ENCODE peak calls at places on chromosomes 1 and 21, in ten cellular contexts. M is cardiac fibroblast; O is suprapubic skin; P is HS-5; N is stimulated activated CD8-positive, alpha-beta memory T cell treated with anti-CD3 and anti-CD28 coated beads, Interleukin-4, amount 100 ng/mL, for 4 hours; V is GM23248; W is neural crest cell; T is RWPE2; K is stimulated activated naive CD4-positive, alpha-beta T cell treated with Interleukin-2 at 50 U/mL for 16 hours; B is stimulated activated CD4-positive, alpha-beta T cell treated with anti-CD3 and anti-CD28 coated beads, Interleukin-4, amount 100 ng/mL, for 48 hours. C is an unnamed sample.

GRCh38 chr1:194829492-194829891 is 1643.1 kb upstream of the B3GALT2 start:
- DNase-seq in M (no peak), O (no peak), P (peak), N (no peak), V (no peak), W (no peak), T (no peak), K (no peak), B (no peak), C (no peak)

GRCh38 chr1:170927955-170928850 is 7.1 kb upstream of the MROH9 start:
- DNase-seq in M (peak), O (no peak), P (no peak), N (no peak), V (peak), W (no peak), T (no peak), K (no peak), B (no peak), C (no peak)

GRCh38 chr1:46549697-46550681 is 1.5 kb downstream of the KNCN start:
- DNase-seq in M (peak), O (no peak), P (no peak), N (peak), V (peak), W (peak), T (peak), K (peak), B (no peak), C (no peak)

GRCh38 chr1:187509091-187509490 is 680.3 kb downstream of the PLA2G4A start:
- DNase-seq in M (no peak), O (no peak), P (no peak), N (no peak), V (peak), W (no peak), T (no peak), K (no peak), B (no peak), C (no peak)

GRCh38 chr1:2866415-2867086 is 65.1 kb upstream of the TTC34 start:
- DNase-seq in M (no peak), O (no peak), P (no peak), N (no peak), V (no peak), W (no peak), T (no peak), K (no peak), B (no peak), C (no peak)

GRCh38 chr1:109783436-109783835 is 19.7 kb upstream of the EPS8L3 start:
- DNase-seq in M (peak), O (no peak), P (peak), N (no peak), V (peak), W (no peak), T (peak), K (no peak), B (no peak), C (no peak)

GRCh38 chr1:2443285-2444137 is 31.1 kb upstream of the PEX10 start:
- DNase-seq in M (no peak), O (no peak), P (no peak), N (no peak), V (no peak), W (peak), T (no peak), K (no peak), B (no peak), C (no peak)

GRCh38 chr1:48870596-48870995 is 93.9 kb upstream of the BEND5 start:
- DNase-seq in M (peak), O (no peak), P (no peak), N (no peak), V (peak), W (peak), T (no peak), K (no peak), B (no peak), C (no peak)

GRCh38 chr1:214678386-214678785 is 75.4 kb downstream of the CENPF start:
- DNase-seq in M (peak), O (no peak), P (no peak), N (no peak), V (no peak), W (no peak), T (no peak), K (no peak), B (no peak), C (no peak)

GRCh38 chr1:221574529-221574928 is 167.4 kb downstream of the DUSP10 start:
- DNase-seq in M (no peak), O (no peak), P (no peak), N (no peak), V (no peak), W (no peak), T (no peak), K (no peak), B (no peak), C (no peak)

GRCh38 chr1:241614144-241614543 is 26.0 kb downstream of the CHML start:
- DNase-seq in M (no peak), O (no peak), P (no peak), N (no peak), V (no peak), W (no peak), T (no peak), K (no peak), B (no peak), C (no peak)

GRCh38 chr1:117038236-117038635 is 21.9 kb upstream of the TTF2 start:
- DNase-seq in M (no peak), O (no peak), P (no peak), N (no peak), V (no peak), W (no peak), T (no peak), K (no peak), B (no peak), C (no peak)

GRCh38 chr1:9589144-9589718 is 520 bp downstream of the TMEM201 start:
- DNase-seq in M (peak), O (no peak), P (no peak), N (peak), V (peak), W (no peak), T (no peak), K (peak), B (peak), C (no peak)

GRCh38 chr1:154520333-154520732 is 18.1 kb upstream of the SHE start:
- DNase-seq in M (peak), O (no peak), P (no peak), N (no peak), V (no peak), W (no peak), T (no peak), K (no peak), B (no peak), C (no peak)

GRCh38 chr1:47638713-47639112 is 200.9 kb downstream of the FOXD2 start:
- DNase-seq in M (no peak), O (no peak), P (no peak), N (no peak), V (no peak), W (no peak), T (no peak), K (no peak), B (no peak), C (no peak)

GRCh38 chr21:22250355-22250754 is 1252.1 kb downstream of the NCAM2 start:
- DNase-seq in M (no peak), O (no peak), P (no peak), N (no peak), V (no peak), W (no peak), T (no peak), K (no peak), B (no peak), C (no peak)

GRCh38 chr1:160205242-160205973 is at the start of gene PEA15:
- DNase-seq in M (peak), O (peak), P (no peak), N (peak), V (peak), W (peak), T (no peak), K (peak), B (peak), C (no peak)

GRCh38 chr21:42569732-42570301 is 56.2 kb downstream of the SLC37A1 start:
- DNase-seq in M (no peak), O (peak), P (no peak), N (no peak), V (no peak), W (no peak), T (peak), K (no peak), B (no peak), C (no peak)

GRCh38 chr1:226949401-226949800 is 9.3 kb downstream of the COQ8A start:
- DNase-seq in M (no peak), O (no peak), P (no peak), N (no peak), V (no peak), W (no peak), T (no peak), K (no peak), B (no peak), C (no peak)

GRCh38 chr1:153945131-153945794 is 1.3 kb downstream of the DENND4B start:
- DNase-seq in M (peak), O (no peak), P (no peak), N (peak), V (peak), W (no peak), T (no peak), K (peak), B (peak), C (no peak)

GRCh38 chr1:17207046-17207445 is 2.1 kb downstream of the PADI1 start:
- DNase-seq in M (no peak), O (no peak), P (no peak), N (no peak), V (peak), W (no peak), T (no peak), K (no peak), B (no peak), C (no peak)